ENCODE peak calls at places on chromosomes 5 and 9, in six cellular contexts. E is mesenchymal stem cell, Z is H9, I is IMR-90, N is neuronal stem cell, R is trophoblast cell. O is an unnamed sample.

GRCh38 chr5:95446009-95446408 is 54.8 kb downstream of the FAM81B start:
- DNase-seq in E (peak), Z (no peak), I (peak), N (no peak), R (peak), O (no peak)

GRCh38 chr5:114296191-114296590 is 65.7 kb upstream of the KCNN2 start:
- DNase-seq in E (peak), Z (no peak), I (peak), N (no peak), R (no peak), O (no peak)

GRCh38 chr5:116456036-116456435 is 118.6 kb downstream of the SEMA6A start:
- DNase-seq in E (no peak), Z (no peak), I (no peak), N (no peak), R (no peak), O (no peak)

GRCh38 chr5:23352437-23352836 is 155.0 kb upstream of the PRDM9 start:
- DNase-seq in E (peak), Z (peak), I (no peak), N (no peak), R (peak), O (peak)

GRCh38 chr9:12426198-12426864 is 266.9 kb upstream of the TYRP1 start:
- DNase-seq in E (peak), Z (peak), I (no peak), N (peak), R (no peak), O (no peak)

GRCh38 chr9:76996700-76997099 is 22.8 kb upstream of the FOXB2 start:
- DNase-seq in E (peak), Z (peak), I (peak), N (peak), R (peak), O (peak)

GRCh38 chr9:113349044-113349433 is 302 bp upstream of the BSPRY start:
- DNase-seq in E (no peak), Z (no peak), I (no peak), N (no peak), R (no peak), O (no peak)

GRCh38 chr9:121550569-121551512 is 51.2 kb upstream of the GGTA1 start:
- DNase-seq in E (peak), Z (peak), I (peak), N (peak), R (peak), O (peak)

GRCh38 chr9:83955985-83956287 is 24.1 kb downstream of the HNRNPK start:
- DNase-seq in E (no peak), Z (no peak), I (no peak), N (no peak), R (no peak), O (no peak)

GRCh38 chr5:135457424-135458071 is 5.4 kb upstream of the TIFAB start:
- DNase-seq in E (peak), Z (peak), I (peak), N (peak), R (peak), O (peak)

GRCh38 chr5:35047785-35048404 is at the start of gene AGXT2:
- DNase-seq in E (no peak), Z (no peak), I (no peak), N (no peak), R (no peak), O (no peak)

GRCh38 chr5:33362915-33363314 is 77.8 kb upstream of the TARS1 start:
- DNase-seq in E (peak), Z (peak), I (peak), N (no peak), R (no peak), O (no peak)

GRCh38 chr9:35193762-35194161 is 32.0 kb downstream of the UNC13B start:
- DNase-seq in E (no peak), Z (no peak), I (peak), N (no peak), R (no peak), O (no peak)

GRCh38 chr9:27353405-27354229 is 56.7 kb upstream of the EQTN start:
- DNase-seq in E (no peak), Z (no peak), I (no peak), N (peak), R (no peak), O (peak)

GRCh38 chr5:79111960-79112702 is 522 bp downstream of the BHMT start:
- DNase-seq in E (no peak), Z (peak), I (no peak), N (no peak), R (no peak), O (no peak)

GRCh38 chr9:35258665-35259474 is 97.1 kb downstream of the UNC13B start:
- DNase-seq in E (peak), Z (peak), I (peak), N (peak), R (peak), O (no peak)

GRCh38 chr9:84062538-84062937 is 81.9 kb downstream of the RMI1 start:
- DNase-seq in E (no peak), Z (no peak), I (no peak), N (no peak), R (no peak), O (no peak)

GRCh38 chr9:35771943-35772342 is 17.9 kb upstream of the MSMP start:
- DNase-seq in E (no peak), Z (no peak), I (no peak), N (no peak), R (no peak), O (no peak)

GRCh38 chr9:29564564-29564963 is 1991.3 kb upstream of the C9orf72 start:
- DNase-seq in E (peak), Z (no peak), I (no peak), N (no peak), R (no peak), O (no peak)

GRCh38 chr5:2172471-2172870 is 289.7 kb upstream of the IRX4 start:
- DNase-seq in E (no peak), Z (no peak), I (no peak), N (no peak), R (no peak), O (no peak)

GRCh38 chr5:27171696-27172362 is 133.4 kb upstream of the CDH9 start:
- DNase-seq in E (no peak), Z (no peak), I (no peak), N (no peak), R (no peak), O (no peak)

GRCh38 chr5:111129938-111130337 is 37.8 kb downstream of the WDR36 start:
- DNase-seq in E (no peak), Z (no peak), I (peak), N (no peak), R (no peak), O (no peak)

GRCh38 chr5:66333192-66333591 is 189.1 kb downstream of the SREK1 start:
- DNase-seq in E (no peak), Z (no peak), I (no peak), N (no peak), R (no peak), O (no peak)

GRCh38 chr9:98045234-98046160 is 11.0 kb upstream of the NANS start:
- DNase-seq in E (no peak), Z (no peak), I (no peak), N (no peak), R (no peak), O (no peak)

GRCh38 chr5:123496892-123497291 is 15.1 kb upstream of the CSNK1G3 start:
- DNase-seq in E (no peak), Z (no peak), I (peak), N (no peak), R (no peak), O (no peak)

GRCh38 chr5:123485275-123485674 is 26.7 kb upstream of the CSNK1G3 start:
- DNase-seq in E (no peak), Z (no peak), I (no peak), N (no peak), R (no peak), O (no peak)

GRCh38 chr5:123487298-123487697 is 24.7 kb upstream of the CSNK1G3 start:
- DNase-seq in E (peak), Z (no peak), I (peak), N (no peak), R (no peak), O (no peak)

GRCh38 chr5:123490974-123491373 is 21.0 kb upstream of the CSNK1G3 start:
- DNase-seq in E (no peak), Z (no peak), I (no peak), N (no peak), R (no peak), O (no peak)
- H4K91ac ChIP-seq in E (no peak), Z (no peak), I (no peak), N (no peak), R (no peak), O (no peak)

GRCh38 chr9:124809741-124810500 is 33.0 kb downstream of the OLFML2A start:
- DNase-seq in E (no peak), Z (no peak), I (no peak), N (no peak), R (no peak), O (no peak)

GRCh38 chr9:124812401-124813016 is 35.6 kb downstream of the OLFML2A start:
- DNase-seq in E (peak), Z (no peak), I (peak), N (peak), R (peak), O (peak)

GRCh38 chr9:124813041-124813440 is 36.1 kb downstream of the OLFML2A start:
- DNase-seq in E (no peak), Z (no peak), I (no peak), N (no peak), R (no peak), O (no peak)

GRCh38 chr9:124809211-124809610 is 32.3 kb downstream of the OLFML2A start:
- DNase-seq in E (no peak), Z (no peak), I (no peak), N (no peak), R (no peak), O (no peak)

GRCh38 chr9:124810513-124811355 is 33.8 kb downstream of the OLFML2A start:
- DNase-seq in E (peak), Z (peak), I (peak), N (peak), R (peak), O (peak)
- H2AK5ac ChIP-seq in E (peak), Z (no peak), I (peak), N (peak), R (peak), O (peak)

DNA sequence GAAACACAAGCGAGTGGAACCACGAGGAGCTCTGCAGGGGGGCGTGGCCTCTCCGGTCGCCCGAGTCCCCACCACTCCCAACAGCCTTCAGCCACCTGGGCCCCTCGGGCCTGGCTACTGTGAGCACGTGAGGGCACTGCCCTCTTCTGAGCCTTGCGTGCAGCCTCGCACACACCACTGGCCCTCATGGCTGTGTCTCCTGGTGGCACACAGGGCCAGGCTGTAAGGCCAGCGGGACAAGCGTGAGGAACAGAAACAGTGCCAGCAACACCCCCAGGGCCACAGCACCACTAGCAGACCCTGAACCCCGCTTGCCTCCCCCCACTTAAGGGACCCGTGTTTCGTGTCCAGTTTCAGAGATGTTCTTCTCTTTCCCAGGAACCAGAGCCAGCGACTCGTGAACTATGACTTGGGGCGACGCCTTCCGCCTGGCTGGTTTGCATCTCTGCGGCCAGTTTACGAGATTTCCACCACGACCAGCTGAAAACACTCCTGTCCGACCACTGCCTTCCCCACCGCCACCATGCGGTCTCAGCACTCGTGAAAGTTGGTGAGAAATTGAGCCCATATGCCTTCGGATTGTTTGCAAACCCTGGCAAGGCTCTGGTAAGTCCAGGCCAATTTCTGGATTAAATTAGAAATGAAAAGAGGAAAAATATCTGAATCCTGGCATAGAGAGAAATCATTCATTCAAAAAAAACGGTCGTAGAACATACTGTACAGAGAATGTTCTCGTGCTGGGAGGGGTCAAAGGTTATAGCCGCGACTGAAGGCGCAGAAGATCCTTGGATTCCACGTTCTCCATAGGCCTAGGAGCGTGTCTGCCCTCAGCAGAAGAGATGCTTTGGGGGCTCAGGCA is 135.6 kb downstream of the ZNF354C start:
- DNase-seq in E (no peak), Z (no peak), I (no peak), N (no peak), R (no peak), O (no peak)
- H4K91ac ChIP-seq in E (peak), Z (no peak), I (no peak), N (no peak), R (no peak), O (no peak)

GRCh38 chr5:148685520-148686134 is 31.3 kb upstream of the HTR4 start:
- DNase-seq in E (no peak), Z (no peak), I (no peak), N (no peak), R (no peak), O (no peak)

GRCh38 chr5:148681157-148682131 is 27.1 kb upstream of the HTR4 start:
- DNase-seq in E (no peak), Z (no peak), I (no peak), N (no peak), R (no peak), O (no peak)

GRCh38 chr5:148682283-148683026 is 28.1 kb upstream of the HTR4 start:
- DNase-seq in E (no peak), Z (no peak), I (no peak), N (no peak), R (no peak), O (no peak)

GRCh38 chr5:148684528-148684927 is 30.2 kb upstream of the HTR4 start:
- DNase-seq in E (no peak), Z (no peak), I (no peak), N (no peak), R (no peak), O (no peak)

DNA sequence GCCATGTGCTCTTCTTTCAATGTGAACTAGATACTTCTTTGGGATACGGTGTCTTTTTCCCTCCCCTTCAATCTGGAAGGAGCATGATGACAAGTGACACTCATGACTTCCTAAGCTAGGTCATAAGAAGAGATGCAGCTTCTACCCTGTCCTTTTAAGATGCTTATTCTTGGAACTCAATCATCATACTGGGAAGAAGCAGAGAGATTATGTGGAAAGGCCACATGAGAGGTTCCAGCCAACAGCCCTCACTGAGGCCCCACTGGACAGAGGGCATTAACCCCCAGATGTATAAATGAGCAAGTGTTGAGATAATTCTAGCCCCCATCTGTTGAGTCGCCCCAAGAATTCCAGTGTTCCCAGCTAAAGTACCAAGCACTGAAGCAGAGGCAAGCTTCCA is 29.3 kb upstream of the HTR4 start:
- DNase-seq in E (no peak), Z (no peak), I (no peak), N (no peak), R (no peak), O (no peak)
- H2AK5ac ChIP-seq in E (no peak), Z (no peak), I (no peak), N (no peak), R (no peak), O (no peak)

GRCh38 chr5:123099514-123100151 is 10.6 kb downstream of the PRDM6 start:
- DNase-seq in E (peak), Z (peak), I (no peak), N (no peak), R (peak), O (peak)

GRCh38 chr5:123097483-123097870 is 8.4 kb downstream of the PRDM6 start:
- DNase-seq in E (no peak), Z (no peak), I (no peak), N (no peak), R (no peak), O (no peak)

GRCh38 chr5:123095694-123096120 is 6.7 kb downstream of the PRDM6 start:
- DNase-seq in E (no peak), Z (no peak), I (no peak), N (no peak), R (no peak), O (no peak)

GRCh38 chr5:123097871-123098735 is 9.1 kb downstream of the PRDM6 start:
- DNase-seq in E (no peak), Z (no peak), I (no peak), N (no peak), R (no peak), O (no peak)

DNA sequence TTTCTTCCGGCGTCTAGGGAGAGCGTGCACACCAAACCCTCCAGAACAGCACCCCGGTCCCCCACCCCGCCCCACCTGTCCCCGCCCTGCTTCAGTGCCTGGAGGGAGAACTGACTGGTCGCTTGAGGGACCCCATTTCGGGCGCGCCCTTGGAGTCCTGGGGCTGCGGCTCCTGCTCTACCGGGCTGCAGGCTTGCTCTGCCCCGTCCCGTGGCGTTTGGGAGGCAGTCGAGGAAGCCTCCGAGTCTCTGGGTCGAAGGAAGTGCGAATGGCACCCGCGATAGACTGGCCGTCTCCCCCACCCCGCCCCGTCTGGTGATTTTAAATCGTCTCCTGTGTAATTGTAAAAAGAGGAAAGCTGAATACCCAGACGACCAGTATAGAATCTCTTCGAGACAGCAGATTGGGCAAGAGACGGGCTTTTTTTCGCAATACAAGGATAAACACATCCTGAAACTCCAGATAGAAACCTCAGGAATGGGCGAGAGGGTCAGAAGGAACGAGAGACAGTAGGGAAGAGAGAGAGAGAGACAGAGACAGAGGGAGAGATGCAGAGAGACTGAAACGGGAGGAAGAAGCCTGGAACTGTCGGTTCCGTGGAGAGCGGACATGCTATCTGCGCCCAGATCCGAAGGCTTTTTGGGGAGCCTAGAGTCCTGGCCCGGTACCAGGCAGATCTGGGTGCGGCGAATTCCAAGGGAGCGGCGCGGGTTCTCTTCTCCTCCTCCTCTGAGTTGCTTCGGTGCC is 9.9 kb downstream of the PRDM6 start:
- DNase-seq in E (peak), Z (no peak), I (no peak), N (no peak), R (peak), O (no peak)
- H4K91ac ChIP-seq in E (no peak), Z (no peak), I (no peak), N (no peak), R (peak), O (no peak)

GRCh38 chr9:135165003-135165711 is 77.7 kb downstream of the OLFM1 start:
- DNase-seq in E (no peak), Z (no peak), I (no peak), N (no peak), R (no peak), O (no peak)

GRCh38 chr9:135166566-135166965 is 79.1 kb downstream of the OLFM1 start:
- DNase-seq in E (no peak), Z (no peak), I (no peak), N (no peak), R (no peak), O (no peak)

GRCh38 chr9:135167839-135168378 is 80.4 kb downstream of the OLFM1 start:
- DNase-seq in E (no peak), Z (no peak), I (no peak), N (no peak), R (no peak), O (no peak)

GRCh38 chr9:135165756-135166519 is 78.5 kb downstream of the OLFM1 start:
- DNase-seq in E (no peak), Z (no peak), I (no peak), N (no peak), R (no peak), O (no peak)

DNA sequence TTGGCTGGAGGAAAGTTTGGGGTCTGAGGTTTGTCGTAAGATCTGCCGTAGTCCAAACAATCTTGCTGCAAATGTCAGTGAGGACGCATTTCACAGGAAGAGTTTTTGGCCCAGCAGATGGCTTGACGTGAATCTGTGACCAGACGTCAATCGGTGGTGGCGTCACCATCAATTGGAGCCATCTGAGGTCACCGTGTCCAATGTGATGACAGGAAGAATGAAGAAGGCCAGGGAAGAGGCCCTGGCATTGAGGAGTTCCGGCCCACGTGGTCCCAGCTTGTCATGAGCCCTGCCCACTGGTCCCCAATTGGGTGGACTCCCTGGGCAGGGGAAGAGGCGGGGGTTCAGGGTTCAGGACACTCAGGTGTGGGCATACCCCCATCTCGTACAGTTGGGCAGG is 79.9 kb downstream of the OLFM1 start:
- DNase-seq in E (no peak), Z (no peak), I (no peak), N (no peak), R (no peak), O (no peak)
- H2AK5ac ChIP-seq in E (no peak), Z (no peak), I (no peak), N (peak), R (no peak), O (no peak)

O was measured in H1.